ENCODE peak calls at places on chromosomes 16 and 17, in eight cellular contexts. One of them, this sample, is unnamed.

GRCh38 chr17:17137731-17138585 is 68.2 kb downstream of the PLD6 start:
- DNase-seq in T-helper 2 cell: no peak
- DNase-seq in stimulated activated naive CD4-positive, alpha-beta T cell treated with Interleukin-2 at 50 U/mL for 16 hours: no peak
- DNase-seq in progenitor cell of endocrine pancreas: no peak
- DNase-seq in activated CD4-positive, CD25-positive, alpha-beta regulatory T cell: no peak
- DNase-seq in cardiac muscle cell: no peak
- DNase-seq in NCI-H1436: no peak
- DNase-seq in foreskin fibroblast: no peak
- DNase-seq in this sample: no peak

GRCh38 chr17:76444518-76445311 is 8.2 kb downstream of the UBE2O start:
- DNase-seq in T-helper 2 cell: no peak
- DNase-seq in stimulated activated naive CD4-positive, alpha-beta T cell treated with Interleukin-2 at 50 U/mL for 16 hours: no peak
- DNase-seq in progenitor cell of endocrine pancreas: no peak
- DNase-seq in activated CD4-positive, CD25-positive, alpha-beta regulatory T cell: no peak
- DNase-seq in cardiac muscle cell: no peak
- DNase-seq in NCI-H1436: no peak
- DNase-seq in foreskin fibroblast: no peak
- DNase-seq in this sample: no peak

GRCh38 chr16:63628812-63629211 is 1493.1 kb downstream of the CDH11 start:
- DNase-seq in T-helper 2 cell: no peak
- DNase-seq in stimulated activated naive CD4-positive, alpha-beta T cell treated with Interleukin-2 at 50 U/mL for 16 hours: no peak
- DNase-seq in progenitor cell of endocrine pancreas: no peak
- DNase-seq in activated CD4-positive, CD25-positive, alpha-beta regulatory T cell: no peak
- DNase-seq in cardiac muscle cell: no peak
- DNase-seq in NCI-H1436: no peak
- DNase-seq in foreskin fibroblast: no peak
- DNase-seq in this sample: no peak

GRCh38 chr17:57521606-57522435 is 223.3 kb downstream of the CCDC182 start:
- DNase-seq in T-helper 2 cell: no peak
- DNase-seq in stimulated activated naive CD4-positive, alpha-beta T cell treated with Interleukin-2 at 50 U/mL for 16 hours: no peak
- DNase-seq in progenitor cell of endocrine pancreas: no peak
- DNase-seq in activated CD4-positive, CD25-positive, alpha-beta regulatory T cell: no peak
- DNase-seq in cardiac muscle cell: no peak
- DNase-seq in NCI-H1436: no peak
- DNase-seq in foreskin fibroblast: no peak
- DNase-seq in this sample: no peak

GRCh38 chr17:35337364-35337763 is 36.1 kb downstream of the SLFN11 start:
- DNase-seq in T-helper 2 cell: no peak
- DNase-seq in stimulated activated naive CD4-positive, alpha-beta T cell treated with Interleukin-2 at 50 U/mL for 16 hours: no peak
- DNase-seq in progenitor cell of endocrine pancreas: no peak
- DNase-seq in activated CD4-positive, CD25-positive, alpha-beta regulatory T cell: no peak
- DNase-seq in cardiac muscle cell: no peak
- DNase-seq in NCI-H1436: no peak
- DNase-seq in foreskin fibroblast: no peak
- DNase-seq in this sample: no peak

GRCh38 chr16:10760863-10761262 is 17.2 kb downstream of the NUBP1 start:
- DNase-seq in T-helper 2 cell: no peak
- DNase-seq in stimulated activated naive CD4-positive, alpha-beta T cell treated with Interleukin-2 at 50 U/mL for 16 hours: no peak
- DNase-seq in progenitor cell of endocrine pancreas: no peak
- DNase-seq in activated CD4-positive, CD25-positive, alpha-beta regulatory T cell: no peak
- DNase-seq in cardiac muscle cell: no peak
- DNase-seq in NCI-H1436: no peak
- DNase-seq in foreskin fibroblast: no peak
- DNase-seq in this sample: no peak

GRCh38 chr17:6098466-6099180 is 28.4 kb downstream of the WSCD1 start:
- DNase-seq in T-helper 2 cell: no peak
- DNase-seq in stimulated activated naive CD4-positive, alpha-beta T cell treated with Interleukin-2 at 50 U/mL for 16 hours: no peak
- DNase-seq in progenitor cell of endocrine pancreas: no peak
- DNase-seq in activated CD4-positive, CD25-positive, alpha-beta regulatory T cell: no peak
- DNase-seq in cardiac muscle cell: peak
- DNase-seq in NCI-H1436: no peak
- DNase-seq in foreskin fibroblast: peak
- DNase-seq in this sample: no peak

GRCh38 chr16:90026135-90026534 is 6.9 kb upstream of the DBNDD1 start:
- DNase-seq in T-helper 2 cell: no peak
- DNase-seq in stimulated activated naive CD4-positive, alpha-beta T cell treated with Interleukin-2 at 50 U/mL for 16 hours: no peak
- DNase-seq in progenitor cell of endocrine pancreas: no peak
- DNase-seq in activated CD4-positive, CD25-positive, alpha-beta regulatory T cell: no peak
- DNase-seq in cardiac muscle cell: no peak
- DNase-seq in NCI-H1436: no peak
- DNase-seq in foreskin fibroblast: no peak
- DNase-seq in this sample: no peak

GRCh38 chr17:34246436-34246835 is 8.6 kb upstream of the CCL2 start:
- DNase-seq in T-helper 2 cell: no peak
- DNase-seq in stimulated activated naive CD4-positive, alpha-beta T cell treated with Interleukin-2 at 50 U/mL for 16 hours: no peak
- DNase-seq in progenitor cell of endocrine pancreas: no peak
- DNase-seq in activated CD4-positive, CD25-positive, alpha-beta regulatory T cell: no peak
- DNase-seq in cardiac muscle cell: no peak
- DNase-seq in NCI-H1436: no peak
- DNase-seq in foreskin fibroblast: no peak
- DNase-seq in this sample: no peak

GRCh38 chr16:22424161-22424937 is 49.9 kb upstream of the CDR2 start:
- DNase-seq in T-helper 2 cell: no peak
- DNase-seq in stimulated activated naive CD4-positive, alpha-beta T cell treated with Interleukin-2 at 50 U/mL for 16 hours: no peak
- DNase-seq in progenitor cell of endocrine pancreas: no peak
- DNase-seq in activated CD4-positive, CD25-positive, alpha-beta regulatory T cell: no peak
- DNase-seq in cardiac muscle cell: peak
- DNase-seq in NCI-H1436: no peak
- DNase-seq in foreskin fibroblast: peak
- DNase-seq in this sample: no peak

This sample was measured in NCI-H1048.